ENCODE peak calls at places on chromosomes 5 and 9, in six cellular contexts. T, P, S, V, R and Y are unnamed samples.
A peak's percentile ranks its signal among the peaks of the same experiment; 100 is the strongest.

GRCh38 chr9:127308559-127309429 is 44.2 kb downstream of the GARNL3 start:
- DNase-seq in T (no peak), P (no peak), S (peak; percentile 53), V (no peak), R (no peak), Y (no peak)

GRCh38 chr5:154486427-154486866 is 8.4 kb upstream of the HAND1 start:
- DNase-seq in T (no peak), P (no peak), S (no peak), V (no peak), R (no peak), Y (no peak)

GRCh38 chr9:134066546-134066922 is 1.3 kb downstream of the BRD3 start:
- DNase-seq in T (peak; percentile 28), P (no peak), S (no peak), V (no peak), R (no peak), Y (peak; percentile 63)

GRCh38 chr5:107337281-107337680 is 333.5 kb downstream of the EFNA5 start:
- DNase-seq in T (no peak), P (no peak), S (no peak), V (peak; percentile 45), R (no peak), Y (peak; percentile 6)

GRCh38 chr5:146042628-146043279 is 62.6 kb downstream of the PLAC8L1 start:
- DNase-seq in T (no peak), P (no peak), S (no peak), V (peak; percentile 27), R (no peak), Y (peak; percentile 52)

GRCh38 chr5:93929146-93929545 is 187.7 kb upstream of the POU5F2 start:
- DNase-seq in T (no peak), P (no peak), S (no peak), V (no peak), R (no peak), Y (no peak)

GRCh38 chr5:79577693-79578092 is 34.5 kb upstream of the TENT2 start:
- DNase-seq in T (no peak), P (no peak), S (no peak), V (no peak), R (no peak), Y (no peak)

GRCh38 chr9:116166713-116167112 is 13.1 kb downstream of the PAPPA start:
- DNase-seq in T (no peak), P (no peak), S (no peak), V (no peak), R (no peak), Y (no peak)

GRCh38 chr5:61631438-61631941 is 299.4 kb downstream of the ZSWIM6 start:
- DNase-seq in T (peak; percentile 82), P (peak; percentile 38), S (no peak), V (no peak), R (no peak), Y (no peak)

GRCh38 chr9:132350861-132351315 is 3.9 kb downstream of the SETX start:
- DNase-seq in T (no peak), P (no peak), S (no peak), V (no peak), R (no peak), Y (no peak)

GRCh38 chr9:16824545-16825041 is 45.9 kb downstream of the BNC2 start:
- DNase-seq in T (no peak), P (no peak), S (no peak), V (no peak), R (no peak), Y (no peak)

GRCh38 chr5:84603557-84604185 is 219.0 kb upstream of the EDIL3 start:
- DNase-seq in T (peak; percentile 29), P (no peak), S (no peak), V (no peak), R (no peak), Y (no peak)
- TF ChIP-seq POLR2A in T (no peak), P (no peak), S (no peak), V (no peak), R (no peak), Y (no peak)

GRCh38 chr5:14211818-14212799 is 69.0 kb downstream of the TRIO start:
- DNase-seq in T (no peak), P (no peak), S (no peak), V (no peak), R (no peak), Y (no peak)
- TF ChIP-seq POLR2A in T (no peak), P (no peak), S (no peak), V (no peak), R (no peak), Y (no peak)

GRCh38 chr5:172188033-172188892 is at the start of gene STK10:
- DNase-seq in T (peak; percentile 95), P (peak; percentile 85), S (peak; percentile 80), V (peak; percentile 75), R (no peak), Y (peak; percentile 94)
- TF ChIP-seq POLR2A in T (no peak), P (no peak), S (peak; percentile 61), V (no peak), R (peak; percentile 25), Y (peak; percentile 80)

GRCh38 chr9:2027761-2028160 is 12.6 kb downstream of the SMARCA2 start:
- DNase-seq in T (no peak), P (no peak), S (no peak), V (no peak), R (no peak), Y (no peak)
- TF ChIP-seq POLR2A in T (no peak), P (no peak), S (no peak), V (no peak), R (no peak), Y (no peak)

GRCh38 chr5:181224390-181225234 is 1.5 kb downstream of the TRIM41 start:
- DNase-seq in T (no peak), P (no peak), S (no peak), V (no peak), R (no peak), Y (no peak)
- TF ChIP-seq POLR2A in T (no peak), P (no peak), S (no peak), V (no peak), R (no peak), Y (no peak)

DNA sequence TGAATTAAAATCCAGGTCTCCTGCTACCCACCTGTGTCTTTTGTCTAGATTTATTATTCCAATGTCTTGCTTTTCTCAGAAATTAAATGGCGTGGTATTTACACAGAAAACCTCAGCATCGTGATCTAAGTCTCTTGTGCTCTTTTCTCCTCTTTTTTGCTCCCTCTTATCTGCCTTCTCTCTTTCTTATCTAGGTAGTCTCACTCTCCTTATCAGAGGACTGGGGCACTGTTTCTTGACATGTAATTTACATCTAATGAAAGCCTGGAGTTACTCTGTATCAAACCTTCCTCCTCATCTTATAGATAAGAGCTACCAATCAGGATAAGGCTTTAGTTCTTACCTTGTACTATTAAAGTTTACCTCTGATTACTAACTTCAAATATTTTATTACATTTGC is 933.8 kb downstream of the TLE1 start:
- DNase-seq in T (no peak), P (no peak), S (no peak), V (no peak), R (no peak), Y (no peak)
- TF ChIP-seq POLR2A in T (no peak), P (no peak), S (no peak), V (no peak), R (no peak), Y (no peak)

GRCh38 chr9:136900988-136901515 is 14.7 kb downstream of the TRAF2 start:
- DNase-seq in T (no peak), P (no peak), S (no peak), V (no peak), R (no peak), Y (no peak)

GRCh38 chr9:136902259-136902821 is 16.0 kb downstream of the TRAF2 start:
- DNase-seq in T (peak; percentile 78), P (no peak), S (no peak), V (no peak), R (no peak), Y (peak; percentile 95)

GRCh38 chr9:136900556-136900955 is 14.2 kb downstream of the TRAF2 start:
- DNase-seq in T (no peak), P (no peak), S (no peak), V (no peak), R (no peak), Y (no peak)

GRCh38 chr9:136903041-136903554 is 16.8 kb downstream of the TRAF2 start:
- DNase-seq in T (peak; percentile 70), P (no peak), S (no peak), V (no peak), R (no peak), Y (no peak)

GRCh38 chr9:136901516-136902258 is 15.4 kb downstream of the TRAF2 start:
- DNase-seq in T (peak; percentile 41), P (no peak), S (peak; percentile 88), V (peak; percentile 41), R (no peak), Y (peak; percentile 100)
- TF ChIP-seq POLR2A in T (no peak), P (no peak), S (peak; percentile 15), V (no peak), R (no peak), Y (no peak)

GRCh38 chr5:172920995-172921394 is 38.2 kb upstream of the RPL26L1 start:
- DNase-seq in T (no peak), P (no peak), S (no peak), V (no peak), R (no peak), Y (no peak)
- TF ChIP-seq POLR2A in T (no peak), P (no peak), S (no peak), V (no peak), R (no peak), Y (no peak)